ENCODE peak calls at places on chromosomes 5 and 9, in five cellular contexts. C is GM23248, U is OCI-LY7, X is PC-3, Z is MM.1S. V is an unnamed sample. For H3K9me2, the result is how much of the 10 kb centered on the place peaks cover.

GRCh38 chr9:124392254-124392653 is 23.0 kb downstream of the PSMB7 start:
- DNase-seq in C (no peak), U (no peak), X (no peak), Z (no peak), V (no peak)

GRCh38 chr5:11955386-11955785 is 51.1 kb upstream of the CTNND2 start:
- DNase-seq in C (peak), U (no peak), X (peak), Z (no peak), V (no peak)

GRCh38 chr5:148141645-148142044 is 26.7 kb upstream of the SPINK14 start:
- DNase-seq in C (no peak), U (no peak), X (no peak), Z (no peak), V (no peak)

GRCh38 chr5:99543841-99544240 is 615.0 kb upstream of the CHD1 start:
- DNase-seq in C (peak), U (no peak), X (no peak), Z (no peak), V (no peak)

GRCh38 chr5:36870399-36871040 is 6.0 kb upstream of the NIPBL start:
- DNase-seq in C (peak), U (peak), X (peak), Z (peak), V (peak)

GRCh38 chr9:16869961-16870605 is 387 bp downstream of the BNC2 start:
- DNase-seq in C (peak), U (no peak), X (peak), Z (no peak), V (peak)

GRCh38 chr9:107856633-107857032 is 367.1 kb upstream of the KLF4 start:
- DNase-seq in C (no peak), U (no peak), X (no peak), Z (no peak), V (no peak)

GRCh38 chr5:91018185-91018584 is 364.9 kb downstream of the ARRDC3 start:
- DNase-seq in C (no peak), U (no peak), X (no peak), Z (no peak), V (no peak)

GRCh38 chr5:176723440-176723839 is 76.2 kb downstream of the TSPAN17 start:
- DNase-seq in C (no peak), U (no peak), X (no peak), Z (no peak), V (no peak)

GRCh38 chr5:101473483-101473882 is 570.4 kb upstream of the ST8SIA4 start:
- DNase-seq in C (peak), U (no peak), X (no peak), Z (peak), V (no peak)

GRCh38 chr9:124222918-124223720 is 34.6 kb upstream of the NEK6 start:
- DNase-seq in C (peak), U (no peak), X (peak), Z (no peak), V (peak)

GRCh38 chr9:6779417-6780241 is 21.9 kb downstream of the KDM4C start:
- DNase-seq in C (peak), U (no peak), X (no peak), Z (no peak), V (peak)

GRCh38 chr5:106843812-106844416 is 826.8 kb downstream of the EFNA5 start:
- DNase-seq in C (no peak), U (peak), X (peak), Z (peak), V (peak)

GRCh38 chr5:43571237-43571636 is 14.4 kb upstream of the PAIP1 start:
- DNase-seq in C (peak), U (no peak), X (no peak), Z (no peak), V (no peak)

GRCh38 chr5:98624145-98624880 is 149.2 kb upstream of the RGMB start:
- DNase-seq in C (peak), U (no peak), X (peak), Z (no peak), V (no peak)

GRCh38 chr9:2403701-2404100 is 217.9 kb upstream of the VLDLR start:
- DNase-seq in C (no peak), U (no peak), X (no peak), Z (no peak), V (no peak)

GRCh38 chr9:134173127-134174072 is 9.0 kb upstream of the RNU6ATAC start:
- DNase-seq in C (no peak), U (no peak), X (no peak), Z (no peak), V (no peak)

GRCh38 chr9:19967567-19968459 is 179.0 kb upstream of the SLC24A2 start:
- DNase-seq in C (no peak), U (peak), X (no peak), Z (no peak), V (no peak)

GRCh38 chr5:181047921-181048320 is 7.9 kb downstream of the BTNL9 start:
- DNase-seq in C (no peak), U (no peak), X (no peak), Z (no peak), V (no peak)

GRCh38 chr9:99635032-99635431 is 186.7 kb upstream of the NR4A3 start:
- DNase-seq in C (peak), U (no peak), X (no peak), Z (no peak), V (no peak)

GRCh38 chr5:67248703-67249589 is 52.3 kb upstream of the CD180 start:
- DNase-seq in C (no peak), U (no peak), X (peak), Z (no peak), V (no peak)

GRCh38 chr5:134005415-134006118 is 792 bp upstream of the VDAC1 start:
- DNase-seq in C (no peak), U (no peak), X (peak), Z (no peak), V (peak)

GRCh38 chr5:67576112-67576511 is 379.5 kb upstream of the CD180 start:
- DNase-seq in C (no peak), U (no peak), X (no peak), Z (no peak), V (no peak)

GRCh38 chr5:6827815-6828214 is 114.6 kb downstream of the TENT4A start:
- DNase-seq in C (no peak), U (no peak), X (no peak), Z (peak), V (peak)

GRCh38 chr9:127904518-127904887 is 5.1 kb upstream of the ST6GALNAC6 start:
- DNase-seq in C (no peak), U (no peak), X (no peak), Z (no peak), V (peak)

GRCh38 chr9:136232964-136233363 is 12.6 kb downstream of the QSOX2 start:
- DNase-seq in C (no peak), U (no peak), X (no peak), Z (no peak), V (no peak)

GRCh38 chr9:1217076-1217475 is 166.9 kb downstream of the DMRT2 start:
- DNase-seq in C (peak), U (no peak), X (no peak), Z (no peak), V (no peak)

GRCh38 chr9:13163287-13163686 is 116.2 kb downstream of the MPDZ start:
- DNase-seq in C (no peak), U (no peak), X (no peak), Z (no peak), V (no peak)

GRCh38 chr5:142151436-142152382 is 43.1 kb downstream of the NDFIP1 start:
- DNase-seq in C (peak), U (peak), X (peak), Z (peak), V (peak)

GRCh38 chr5:65611524-65611923 is 12.6 kb downstream of the TRIM23 start:
- DNase-seq in C (no peak), U (no peak), X (peak), Z (no peak), V (peak)

GRCh38 chr9:128160603-128160987 is 530 bp downstream of the BBLN start:
- DNase-seq in C (peak), U (peak), X (no peak), Z (peak), V (peak)

GRCh38 chr5:97762483-97762882 is 579.4 kb upstream of the RIOK2 start:
- DNase-seq in C (no peak), U (no peak), X (no peak), Z (no peak), V (no peak)

GRCh38 chr9:82894961-82895902 is 167.7 kb downstream of the RASEF start:
- DNase-seq in C (no peak), U (no peak), X (no peak), Z (no peak), V (peak)
- H3K9me2 ChIP-seq in C (under half), U (under half), X (under half), Z (under half), V (under half)

GRCh38 chr5:85929713-85930112 is 688.0 kb upstream of the COX7C start:
- DNase-seq in C (no peak), U (no peak), X (no peak), Z (no peak), V (no peak)
- H3K9me2 ChIP-seq in C (under half), U (under half), X (under half), Z (under half), V (under half)

DNA sequence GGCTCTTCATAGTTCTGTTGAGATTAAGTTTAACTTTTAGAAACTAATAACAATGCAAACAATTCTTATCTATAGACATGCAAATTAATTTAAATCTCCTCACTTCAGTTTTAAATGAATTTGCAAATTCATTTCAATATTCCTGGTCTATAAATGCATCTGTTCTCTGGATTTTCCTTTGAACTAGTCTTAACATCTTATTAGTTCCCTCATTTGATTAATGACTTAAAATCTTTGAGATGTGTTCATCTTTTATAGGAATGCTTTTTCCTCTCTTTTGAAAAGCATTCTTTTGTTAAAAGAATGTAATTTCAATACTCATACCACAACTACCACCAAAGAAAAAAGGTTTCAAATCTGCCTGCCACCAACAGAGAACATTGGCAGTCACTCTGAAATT is 169.4 kb downstream of the RASEF start:
- DNase-seq in C (no peak), U (no peak), X (no peak), Z (no peak), V (no peak)
- H3K9me2 ChIP-seq in C (under half), U (under half), X (under half), Z (under half), V (under half)

GRCh38 chr5:151068189-151068570 is 12.7 kb downstream of the TNIP1 start:
- DNase-seq in C (peak), U (no peak), X (no peak), Z (no peak), V (no peak)
- H3K9me2 ChIP-seq in C (under half), U (under half), X (under half), Z (under half), V (under half)

DNA sequence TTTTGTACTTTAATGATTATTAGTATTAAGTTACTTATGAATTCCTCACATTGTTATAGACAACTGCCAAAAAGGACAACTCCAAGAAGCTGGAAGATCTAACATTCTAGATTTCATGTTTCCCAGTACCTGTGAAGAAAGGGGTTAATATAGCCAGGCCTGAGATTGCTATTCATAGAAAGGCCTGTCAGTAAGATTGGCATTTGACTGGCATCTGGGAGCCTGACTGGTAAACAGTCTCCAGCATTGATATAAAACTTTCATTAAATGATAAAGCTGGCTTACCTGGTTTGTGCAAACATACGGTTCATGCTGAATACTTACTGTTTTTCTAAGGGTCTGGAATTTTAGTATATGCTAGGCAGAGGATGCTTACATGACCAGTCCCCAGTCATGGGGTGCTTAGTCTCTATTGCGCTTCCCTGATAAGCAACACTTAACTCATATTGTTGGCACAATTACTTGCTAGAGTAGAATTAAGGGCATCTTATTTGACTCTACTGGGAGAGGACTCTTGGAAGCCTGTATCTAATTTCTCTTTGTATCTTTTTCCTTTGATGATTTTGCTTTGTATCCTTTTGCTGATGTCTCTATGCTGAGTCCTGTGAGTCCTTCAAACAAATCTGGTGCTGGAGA is 340.4 kb upstream of the SEMA6A start:
- DNase-seq in C (no peak), U (no peak), X (no peak), Z (no peak), V (no peak)
- H3K9me2 ChIP-seq in C (under half), U (under half), X (under half), Z (under half), V (under half)

GRCh38 chr5:96157841-96158291 is 196.2 kb upstream of the ELL2 start:
- DNase-seq in C (no peak), U (no peak), X (peak), Z (no peak), V (no peak)
- H3K9me2 ChIP-seq in C (under half), U (under half), X (under half), Z (under half), V (under half)

GRCh38 chr5:139946440-139946839 is 96.7 kb downstream of the NRG2 start:
- DNase-seq in C (no peak), U (no peak), X (no peak), Z (no peak), V (no peak)
- H3K9me2 ChIP-seq in C (under half), U (under half), X (under half), Z (under half), V (under half)

GRCh38 chr9:5617749-5618148 is 11.2 kb upstream of the RIC1 start:
- DNase-seq in C (no peak), U (peak), X (no peak), Z (peak), V (no peak)

GRCh38 chr9:5624655-5625054 is 4.3 kb upstream of the RIC1 start:
- DNase-seq in C (no peak), U (no peak), X (no peak), Z (no peak), V (no peak)

GRCh38 chr9:5620494-5620893 is 8.4 kb upstream of the RIC1 start:
- DNase-seq in C (no peak), U (no peak), X (peak), Z (no peak), V (no peak)

GRCh38 chr9:5622019-5622418 is 6.9 kb upstream of the RIC1 start:
- DNase-seq in C (peak), U (no peak), X (peak), Z (no peak), V (peak)

DNA sequence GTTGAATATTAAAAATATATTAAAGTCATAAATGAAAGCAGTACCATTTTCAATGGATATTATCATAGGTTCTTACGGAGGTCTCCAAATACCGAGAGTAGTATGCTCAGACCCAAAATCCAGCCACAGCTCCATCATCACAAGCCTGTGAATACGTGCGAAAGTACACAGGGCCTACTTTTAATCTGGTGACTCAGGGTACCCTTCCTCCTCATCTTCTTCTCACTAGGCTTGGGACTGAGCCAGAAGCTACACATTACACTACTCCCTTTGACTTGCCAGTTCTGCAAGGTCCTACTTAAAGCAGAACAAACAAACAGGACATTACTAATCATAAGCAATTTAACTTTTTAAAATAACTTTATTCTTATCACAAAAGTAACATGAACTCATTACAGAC is 7.6 kb upstream of the RIC1 start:
- DNase-seq in C (peak), U (no peak), X (peak), Z (no peak), V (no peak)
- H3K9me2 ChIP-seq in C (under half), U (under half), X (under half), Z (under half), V (under half)

V was measured in hepatocyte.